ENCODE peak calls at places on chromosomes 16 and 17, in eight cellular contexts. F is nephron progenitor cell, H is AG10803, V is RWPE1, D is cardiac fibroblast, B is left ventricle myocardium inferior, Z is body of pancreas, N is cardiac muscle cell. J is an unnamed sample.

GRCh38 chr17:74452841-74453661 is 13.4 kb upstream of the CD300A start:
- DNase-seq in F (peak), H (no peak), V (no peak), D (no peak), B (no peak), Z (peak), N (no peak), J (no peak)

GRCh38 chr16:84759061-84759460 is 59.3 kb downstream of the USP10 start:
- DNase-seq in F (no peak), H (no peak), V (no peak), D (no peak), B (no peak), Z (no peak), N (no peak), J (no peak)

GRCh38 chr16:17657037-17657436 is 186.3 kb upstream of the XYLT1 start:
- DNase-seq in F (no peak), H (no peak), V (no peak), D (no peak), B (no peak), Z (no peak), N (no peak), J (no peak)

GRCh38 chr16:6170022-6170421 is 1072.4 kb upstream of the EEF2KMT start:
- DNase-seq in F (no peak), H (no peak), V (no peak), D (no peak), B (no peak), Z (no peak), N (no peak), J (no peak)

GRCh38 chr17:36980281-36980761 is 31.6 kb downstream of the AATF start:
- DNase-seq in F (no peak), H (no peak), V (no peak), D (peak), B (no peak), Z (no peak), N (peak), J (no peak)

GRCh38 chr16:89522287-89522686 is 14.1 kb downstream of the SPG7 start:
- DNase-seq in F (no peak), H (no peak), V (no peak), D (no peak), B (no peak), Z (no peak), N (no peak), J (no peak)

GRCh38 chr16:29943846-29944669 is 17.8 kb upstream of the TMEM219 start:
- DNase-seq in F (peak), H (peak), V (peak), D (peak), B (no peak), Z (peak), N (peak), J (peak)

GRCh38 chr17:32341857-32342602 is at the start of gene C17orf75:
- DNase-seq in F (peak), H (peak), V (peak), D (peak), B (peak), Z (peak), N (peak), J (no peak)

GRCh38 chr17:38720941-38721340 is 9.2 kb upstream of the CISD3 start:
- DNase-seq in F (no peak), H (no peak), V (no peak), D (no peak), B (no peak), Z (no peak), N (no peak), J (no peak)

GRCh38 chr17:38719943-38720641 is 10.0 kb upstream of the CISD3 start:
- DNase-seq in F (peak), H (no peak), V (no peak), D (no peak), B (no peak), Z (no peak), N (no peak), J (no peak)

GRCh38 chr17:38719284-38719942 is 10.7 kb upstream of the CISD3 start:
- DNase-seq in F (peak), H (no peak), V (no peak), D (no peak), B (no peak), Z (no peak), N (no peak), J (no peak)

GRCh38 chr17:38724337-38724988 is 5.7 kb upstream of the CISD3 start:
- DNase-seq in F (no peak), H (no peak), V (no peak), D (no peak), B (peak), Z (no peak), N (no peak), J (no peak)

GRCh38 chr17:38721802-38722201 is 8.3 kb upstream of the CISD3 start:
- DNase-seq in F (no peak), H (no peak), V (no peak), D (no peak), B (no peak), Z (no peak), N (no peak), J (no peak)
- TF ChIP-seq CTCF in F (no peak), H (no peak), V (no peak), D (no peak), B (no peak), Z (no peak), N (no peak), J (no peak)

DNA sequence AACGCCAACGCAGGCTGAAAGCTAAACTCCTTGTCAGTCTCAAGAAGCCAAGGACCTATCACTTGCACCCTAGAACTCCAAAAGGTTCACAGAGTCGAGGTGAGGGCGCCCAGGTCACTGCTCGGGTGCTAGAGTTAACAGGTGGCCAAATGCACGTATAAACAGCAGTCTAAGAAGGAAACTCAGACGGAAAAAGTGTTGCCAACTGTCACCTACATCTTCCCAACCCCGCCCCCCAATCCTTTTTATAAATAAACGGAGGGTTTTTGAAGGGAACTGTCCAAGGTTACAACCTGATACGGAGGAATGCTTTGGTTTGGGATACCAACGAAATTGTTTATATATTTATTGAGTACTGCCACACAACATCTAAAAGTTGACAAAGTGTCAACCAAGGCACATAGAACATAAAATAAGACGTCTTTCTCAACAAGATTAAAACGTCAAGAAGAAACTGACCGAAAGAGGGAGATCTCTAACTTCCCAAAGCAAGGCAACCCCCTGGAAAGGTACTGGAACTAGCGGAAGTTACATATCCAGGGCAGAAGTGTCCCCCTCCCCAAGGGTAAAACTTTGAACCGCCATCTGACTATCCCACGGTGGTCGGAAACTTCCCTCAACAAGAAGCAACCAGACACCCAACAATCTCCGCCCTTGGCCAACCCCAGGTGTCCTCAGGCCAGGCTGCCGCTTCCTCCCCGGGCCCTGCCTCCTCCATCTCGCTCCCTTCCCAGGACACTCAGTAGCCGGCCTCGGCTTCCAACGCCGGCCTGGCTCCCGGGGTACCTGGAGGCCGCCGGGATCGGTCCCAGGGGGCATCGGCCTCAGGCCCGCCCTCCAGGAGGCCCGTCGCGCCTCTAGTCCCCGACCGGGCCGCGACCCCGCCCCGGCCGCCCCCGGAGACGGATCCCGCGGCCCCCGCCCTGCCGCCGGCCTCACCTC is 982 bp downstream of the SPAG9 start:
- DNase-seq in F (peak), H (peak), V (peak), D (peak), B (peak), Z (peak), N (peak), J (no peak)
- TF ChIP-seq CTCF in F (no peak), H (peak), V (no peak), D (peak), B (peak), Z (no peak), N (no peak), J (peak)

GRCh38 chr16:87057291-87057881 is 259.8 kb downstream of the C16orf95 start:
- DNase-seq in F (no peak), H (peak), V (no peak), D (peak), B (no peak), Z (no peak), N (no peak), J (no peak)
- TF ChIP-seq CTCF in F (peak), H (no peak), V (no peak), D (peak), B (peak), Z (no peak), N (peak), J (peak)

GRCh38 chr17:66938656-66939055 is 25.9 kb upstream of the CACNG4 start:
- DNase-seq in F (no peak), H (no peak), V (no peak), D (no peak), B (no peak), Z (no peak), N (no peak), J (no peak)

GRCh38 chr17:66932295-66932694 is 32.2 kb upstream of the CACNG4 start:
- DNase-seq in F (no peak), H (no peak), V (no peak), D (no peak), B (no peak), Z (no peak), N (no peak), J (no peak)

GRCh38 chr17:66939461-66940114 is 24.9 kb upstream of the CACNG4 start:
- DNase-seq in F (no peak), H (no peak), V (no peak), D (no peak), B (no peak), Z (no peak), N (no peak), J (no peak)

GRCh38 chr17:66934040-66934439 is 30.5 kb upstream of the CACNG4 start:
- DNase-seq in F (no peak), H (no peak), V (no peak), D (no peak), B (no peak), Z (no peak), N (no peak), J (no peak)

GRCh38 chr17:66935717-66936116 is 28.8 kb upstream of the CACNG4 start:
- DNase-seq in F (no peak), H (no peak), V (no peak), D (no peak), B (no peak), Z (no peak), N (no peak), J (no peak)
- TF ChIP-seq CTCF in F (no peak), H (no peak), V (no peak), D (no peak), B (no peak), Z (no peak), N (no peak), J (no peak)

GRCh38 chr17:80832888-80833583 is 158.6 kb upstream of the CHMP6 start:
- DNase-seq in F (peak), H (peak), V (peak), D (peak), B (peak), Z (peak), N (peak), J (peak)
- TF ChIP-seq CTCF in F (no peak), H (no peak), V (no peak), D (no peak), B (no peak), Z (no peak), N (no peak), J (no peak)

DNA sequence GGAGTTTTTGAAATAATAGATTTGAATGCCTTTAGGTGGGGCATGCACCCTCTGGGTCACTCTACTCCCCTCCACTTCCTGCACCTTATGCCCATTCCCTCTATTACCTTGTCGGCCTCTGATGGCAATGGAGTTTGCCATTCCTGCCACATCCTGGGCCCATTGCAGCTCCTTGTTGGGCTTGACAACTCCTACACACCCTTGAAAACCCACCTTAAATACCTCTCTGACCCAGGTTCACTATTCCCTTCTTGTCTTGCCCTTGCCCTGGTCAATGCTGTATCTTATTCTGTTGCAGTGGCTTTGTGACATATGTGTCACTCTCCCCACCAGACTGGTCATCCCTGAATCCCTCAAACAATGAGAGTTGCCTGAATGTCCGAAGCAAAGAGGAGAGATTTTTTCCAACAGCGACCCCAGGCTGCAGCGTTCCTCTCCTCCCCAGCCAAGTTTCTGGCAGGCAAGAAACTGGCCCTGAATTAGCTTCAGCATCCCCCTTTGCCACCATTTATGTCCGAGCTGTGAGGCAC is 2.4 kb downstream of the CCR7 start:
- DNase-seq in F (no peak), H (no peak), V (no peak), D (peak), B (no peak), Z (no peak), N (no peak), J (no peak)
- TF ChIP-seq CTCF in F (no peak), H (no peak), V (no peak), D (no peak), B (no peak), Z (no peak), N (no peak), J (no peak)

GRCh38 chr17:42743595-42744282 is 1.1 kb downstream of the EZH1 start:
- DNase-seq in F (no peak), H (no peak), V (peak), D (no peak), B (no peak), Z (no peak), N (no peak), J (no peak)
- TF ChIP-seq CTCF in F (no peak), H (peak), V (no peak), D (no peak), B (no peak), Z (no peak), N (peak), J (no peak)

DNA sequence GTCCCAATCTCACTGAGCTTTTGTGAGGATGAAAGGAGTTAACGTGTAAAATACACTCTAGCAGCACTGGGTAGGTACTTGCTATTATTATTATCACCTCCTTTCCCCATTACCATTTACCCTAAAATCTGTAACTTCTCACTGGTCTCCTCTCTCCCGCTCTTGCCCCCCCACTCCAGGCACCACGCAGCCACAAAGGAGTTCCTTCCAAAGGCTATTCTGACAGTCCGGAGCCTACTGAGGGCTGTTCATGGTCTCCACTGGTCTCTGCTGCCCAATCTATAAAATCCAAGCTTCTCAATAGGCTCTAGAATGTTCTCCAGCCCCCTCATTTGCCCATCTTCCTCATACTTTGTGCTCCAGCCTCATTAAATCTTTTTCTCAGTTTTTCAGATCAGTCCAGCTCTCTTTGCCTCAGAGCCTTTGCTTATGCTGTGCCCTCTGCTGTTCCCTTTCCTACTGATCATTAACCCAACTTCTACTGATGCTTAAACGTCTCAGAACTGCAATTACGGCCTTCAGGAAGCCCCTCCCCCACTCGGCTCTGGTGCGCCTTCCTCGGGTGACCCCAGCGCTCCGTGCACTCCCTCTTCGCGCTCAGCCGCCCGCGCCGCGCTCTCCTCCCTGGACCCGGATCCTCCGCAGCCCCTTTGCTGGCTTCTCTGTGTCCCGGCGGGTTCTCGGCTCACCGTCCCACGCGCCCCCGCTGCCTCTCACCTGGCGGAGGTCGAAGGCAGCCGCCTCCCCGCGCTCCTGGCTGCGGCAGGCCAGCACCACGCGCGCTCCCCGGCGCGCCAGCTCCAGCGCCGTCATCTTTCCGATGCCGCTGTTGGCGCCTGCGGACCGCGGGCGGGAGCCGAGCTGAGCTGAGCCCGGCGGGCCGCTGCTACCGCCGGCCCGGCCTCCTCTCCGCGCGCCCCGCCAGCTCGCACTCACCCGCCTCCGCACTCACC is 737 bp downstream of the DHRS13 start:
- DNase-seq in F (peak), H (peak), V (peak), D (no peak), B (peak), Z (no peak), N (peak), J (no peak)
- TF ChIP-seq CTCF in F (no peak), H (no peak), V (no peak), D (no peak), B (no peak), Z (no peak), N (no peak), J (no peak)

GRCh38 chr17:13182854-13183253 is 165.0 kb upstream of the ELAC2 start:
- DNase-seq in F (peak), H (no peak), V (no peak), D (no peak), B (no peak), Z (no peak), N (no peak), J (no peak)
- TF ChIP-seq CTCF in F (no peak), H (no peak), V (no peak), D (no peak), B (no peak), Z (no peak), N (no peak), J (no peak)

GRCh38 chr16:19521471-19522368 is at the start of gene GDE1:
- DNase-seq in F (peak), H (peak), V (peak), D (peak), B (peak), Z (peak), N (peak), J (no peak)
- TF ChIP-seq CTCF in F (no peak), H (peak), V (peak), D (peak), B (peak), Z (peak), N (peak), J (peak)

J was measured in BJ.